ENCODE peak calls at places on chromosomes 6 and 20, in ten cellular contexts. V is GM12878; H is mucosa of descending colon; U is upper lobe of right lung; Z is CD8-positive, alpha-beta memory T cell; I is left ventricle myocardium inferior; D is K562; W is heart right ventricle; F is HAP-1; T is sigmoid colon. L is an unnamed sample.
A peak's percentile ranks its signal among the peaks of the same experiment; 100 is the strongest.

GRCh38 chr20:8318999-8319614 is 187.0 kb downstream of the PLCB1 start:
- DNase-seq in W (no peak), T (no peak), Z (no peak), H (no peak), D (no peak), U (no peak), I (no peak), V (no peak), F (no peak), L (no peak)

GRCh38 chr20:44609511-44610312 is 27.3 kb downstream of the PKIG start:
- DNase-seq in U (peak; percentile 92), D (peak; percentile 84), I (peak; percentile 89), H (peak; percentile 96), V (no peak), T (peak; percentile 94), F (peak; percentile 93), W (peak; percentile 92), Z (peak; percentile 87), L (peak; percentile 85)

GRCh38 chr20:58310291-58310782 is 822 bp downstream of the RAB22A start:
- DNase-seq in U (no peak), H (no peak), T (no peak), D (no peak), W (no peak), I (no peak), F (no peak), Z (no peak), V (no peak), L (no peak)

GRCh38 chr6:44156494-44157151 is 2.0 kb upstream of the CAPN11 start:
- DNase-seq in Z (no peak), H (peak; percentile 37), U (no peak), F (no peak), V (no peak), W (no peak), I (no peak), D (no peak), T (no peak), L (no peak)

GRCh38 chr20:51143652-51144051 is 120.7 kb upstream of the KCNG1 start:
- DNase-seq in Z (no peak), H (no peak), V (no peak), U (no peak), T (no peak), D (no peak), I (no peak), W (no peak), F (no peak), L (no peak)

GRCh38 chr6:4405609-4406212 is 270.3 kb upstream of the ECI2 start:
- DNase-seq in W (no peak), U (no peak), D (no peak), T (no peak), H (no peak), F (no peak), Z (no peak), V (no peak), I (no peak), L (no peak)

GRCh38 chr6:156590482-156590881 is 186.7 kb upstream of the ARID1B start:
- DNase-seq in I (no peak), Z (no peak), F (no peak), V (no peak), H (no peak), U (no peak), T (no peak), W (no peak), D (no peak), L (no peak)

GRCh38 chr6:56789879-56790278 is 147.2 kb upstream of the DST start:
- DNase-seq in I (no peak), T (no peak), V (no peak), H (no peak), D (no peak), W (no peak), Z (no peak), U (no peak), F (no peak), L (no peak)

DNA sequence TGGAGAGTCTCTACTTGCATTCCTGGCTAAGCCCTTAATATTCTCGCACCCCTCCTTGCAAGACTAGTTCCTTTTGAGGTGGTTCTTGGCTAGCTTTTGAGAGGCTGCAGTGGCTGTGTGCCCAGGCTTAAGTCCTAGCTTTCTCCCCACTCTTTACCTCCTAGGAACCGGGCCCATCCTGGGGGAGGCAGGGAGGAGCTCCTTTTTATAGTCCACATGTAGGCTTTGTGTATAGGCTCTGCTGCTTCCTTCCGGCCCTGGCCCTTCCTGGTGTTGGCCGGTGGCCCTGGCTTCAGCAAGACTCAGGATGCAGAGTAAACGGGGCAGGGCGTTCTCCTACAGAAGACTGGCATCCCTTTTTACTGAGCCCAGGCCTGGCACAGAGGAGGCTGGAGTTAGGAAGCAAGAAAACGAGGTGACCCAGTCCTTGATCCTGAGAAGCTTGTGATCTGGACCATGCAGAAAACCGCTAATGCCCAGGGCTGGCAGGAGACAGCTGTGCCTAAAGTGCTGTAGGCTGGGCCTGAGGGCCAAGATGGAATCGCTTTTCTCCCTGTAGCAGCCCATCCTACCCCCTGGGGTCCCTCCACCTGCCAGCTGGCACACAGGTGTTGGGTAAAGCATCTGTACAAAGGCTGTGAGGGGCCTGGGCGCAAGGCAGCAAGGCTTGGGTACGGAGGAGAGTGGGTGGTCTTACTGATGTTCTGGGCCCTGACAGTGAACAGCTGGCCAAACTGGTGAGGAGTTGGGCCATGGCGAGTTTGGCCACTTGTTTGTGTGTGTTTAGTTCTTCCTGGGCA is 8.7 kb downstream of the PLCG1 start:
- DNase-seq in H (no peak), D (no peak), U (peak; percentile 73), I (peak; percentile 61), T (peak; percentile 74), V (no peak), Z (peak; percentile 36), F (no peak), W (peak; percentile 65), L (no peak)
- H3K4me1 ChIP-seq in H (peaks cover 34% of the 10 kb centered on the region), D (peaks cover 16% of the 10 kb centered on the region), U (peaks cover 99% of the 10 kb centered on the region), I (peaks cover 100% of the 10 kb centered on the region), T (no peaks in the 10 kb centered on the region), V (peaks cover 27% of the 10 kb centered on the region), Z (peaks cover 100% of the 10 kb centered on the region), F (no peaks in the 10 kb centered on the region), W (peaks cover 100% of the 10 kb centered on the region), L (peaks cover 96% of the 10 kb centered on the region)

GRCh38 chr6:41642960-41643898 is 5.0 kb downstream of the MDFI start:
- DNase-seq in Z (no peak), I (no peak), D (no peak), V (no peak), W (no peak), H (no peak), F (no peak), T (no peak), U (no peak), L (no peak)
- H3K4me1 ChIP-seq in Z (no peaks in the 10 kb centered on the region), I (peaks cover 11% of the 10 kb centered on the region), D (peaks cover 6% of the 10 kb centered on the region), V (no peaks in the 10 kb centered on the region), W (peaks cover 12% of the 10 kb centered on the region), H (peaks cover 5% of the 10 kb centered on the region), F (peaks cover 3% of the 10 kb centered on the region), T (no peaks in the 10 kb centered on the region), U (peaks cover 15% of the 10 kb centered on the region), L (peaks cover 11% of the 10 kb centered on the region)

GRCh38 chr6:11042750-11043551 is 1.2 kb downstream of the ELOVL2 start:
- DNase-seq in D (no peak), F (peak; percentile 37), Z (no peak), U (no peak), W (peak; percentile 23), V (peak; percentile 2), I (no peak), H (no peak), T (no peak), L (no peak)

GRCh38 chr6:11043961-11044711 is at the start of gene ELOVL2:
- DNase-seq in V (no peak), T (no peak), D (peak; percentile 85), U (peak; percentile 66), Z (no peak), I (peak; percentile 47), H (peak; percentile 9), W (peak; percentile 16), F (peak; percentile 41), L (no peak)

GRCh38 chr6:11044712-11045167 is 635 bp upstream of the ELOVL2 start:
- DNase-seq in Z (no peak), W (no peak), F (no peak), D (no peak), I (no peak), U (no peak), H (no peak), T (no peak), V (no peak), L (peak; percentile 37)

GRCh38 chr6:11042025-11042749 is 1.9 kb downstream of the ELOVL2 start:
- DNase-seq in F (no peak), I (no peak), T (no peak), D (no peak), V (no peak), H (no peak), U (no peak), W (no peak), Z (no peak), L (no peak)

DNA sequence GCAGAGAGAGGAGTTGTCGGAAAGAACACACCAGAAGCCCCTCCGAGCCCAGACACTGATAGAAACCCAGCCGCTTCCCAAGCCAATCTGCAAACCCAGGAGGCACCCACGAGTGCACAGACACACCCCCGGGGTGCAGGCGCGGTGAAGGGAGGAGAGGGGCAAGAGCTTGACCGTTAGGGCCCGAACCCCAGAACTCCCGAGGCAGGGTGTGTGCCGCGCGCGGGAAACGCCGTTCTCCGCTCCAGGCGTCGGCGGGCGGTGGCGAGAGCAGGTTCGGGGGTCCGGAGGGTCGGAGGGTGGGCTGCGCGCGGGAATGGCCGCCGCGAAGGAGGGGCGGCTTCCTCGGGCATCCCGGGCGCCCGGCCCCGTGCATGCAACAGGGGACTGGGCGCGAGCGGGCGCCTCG is 549 bp downstream of the ELOVL2 start:
- DNase-seq in I (no peak), H (no peak), D (peak; percentile 16), Z (no peak), F (no peak), W (no peak), T (no peak), V (no peak), U (no peak), L (peak; percentile 86)
- H3K4me1 ChIP-seq in I (peaks cover 12% of the 10 kb centered on the region), H (no peaks in the 10 kb centered on the region), D (peaks cover 18% of the 10 kb centered on the region), Z (no peaks in the 10 kb centered on the region), F (peaks cover 16% of the 10 kb centered on the region), W (peaks cover 8% of the 10 kb centered on the region), T (no peaks in the 10 kb centered on the region), V (peaks cover 4% of the 10 kb centered on the region), U (no peaks in the 10 kb centered on the region), L (peaks cover 13% of the 10 kb centered on the region)

GRCh38 chr20:47210470-47210869 is 146.0 kb downstream of the ZMYND8 start:
- DNase-seq in Z (no peak), U (no peak), H (no peak), W (no peak), V (no peak), T (no peak), D (no peak), I (no peak), F (no peak), L (no peak)

GRCh38 chr20:47206962-47207641 is 149.4 kb downstream of the ZMYND8 start:
- DNase-seq in H (no peak), I (no peak), V (no peak), D (no peak), T (no peak), F (no peak), W (no peak), U (no peak), Z (no peak), L (no peak)

GRCh38 chr20:47211036-47211435 is 145.5 kb downstream of the ZMYND8 start:
- DNase-seq in I (no peak), T (no peak), Z (no peak), W (no peak), F (no peak), D (no peak), V (no peak), H (no peak), U (no peak), L (no peak)

GRCh38 chr20:47209982-47210381 is 146.5 kb downstream of the ZMYND8 start:
- DNase-seq in F (no peak), H (no peak), I (no peak), Z (no peak), T (no peak), U (no peak), V (no peak), D (no peak), W (no peak), L (no peak)

DNA sequence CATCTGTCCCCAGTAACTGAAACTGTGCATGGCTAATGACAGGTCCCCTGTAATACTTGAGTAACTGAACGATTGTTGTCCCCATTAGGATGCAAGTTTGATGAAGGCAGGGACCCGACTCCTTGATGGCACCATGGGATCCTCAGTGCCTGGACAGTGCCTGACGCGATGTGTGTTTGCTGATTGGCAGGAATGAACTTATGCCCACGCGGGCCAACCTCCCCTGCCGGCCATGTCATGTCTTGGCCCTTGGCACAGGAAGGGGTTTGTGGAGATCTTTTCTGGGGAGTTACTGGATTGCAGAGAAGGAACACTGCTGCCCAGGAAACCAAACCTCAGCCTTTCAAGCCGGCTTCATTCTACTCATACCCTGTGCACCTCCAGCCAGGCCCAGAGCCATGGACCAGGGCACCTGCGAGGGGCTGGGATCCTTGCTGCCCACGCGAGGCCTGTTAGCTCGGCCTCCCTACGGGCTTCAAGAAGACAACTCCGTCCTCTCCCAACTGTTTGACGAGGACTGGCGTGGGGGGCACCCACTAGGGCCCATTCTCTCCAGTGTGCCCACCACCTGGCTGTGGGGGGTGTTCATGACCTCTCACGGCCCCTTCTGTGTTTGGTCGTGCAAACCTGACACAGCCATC is 147.8 kb downstream of the ZMYND8 start:
- DNase-seq in H (no peak), D (no peak), V (no peak), Z (no peak), F (no peak), I (no peak), T (no peak), U (no peak), W (no peak), L (peak; percentile 54)
- H3K4me1 ChIP-seq in H (no peaks in the 10 kb centered on the region), D (peaks cover 5% of the 10 kb centered on the region), V (no peaks in the 10 kb centered on the region), Z (no peaks in the 10 kb centered on the region), F (no peaks in the 10 kb centered on the region), I (peaks cover 35% of the 10 kb centered on the region), T (no peaks in the 10 kb centered on the region), U (no peaks in the 10 kb centered on the region), W (peaks cover 32% of the 10 kb centered on the region), L (no peaks in the 10 kb centered on the region)